ENCODE peak calls at places on chromosomes 3 and 15, in six cellular contexts. S, C, V, J, P and G are unnamed samples.

GRCh38 chr15:26974120-26974780 is 3.3 kb downstream of the GABRG3 start:
- DNase-seq in P (peak; percentile 50), V (no peak), C (peak; percentile 35), J (no peak), S (peak; percentile 14), G (peak; percentile 9)

GRCh38 chr3:46490338-46491084 is 7.3 kb upstream of the RTP3 start:
- DNase-seq in C (no peak), J (no peak), S (no peak), P (no peak), V (no peak), G (peak; percentile 58)

GRCh38 chr3:127105996-127106855 is 86.7 kb upstream of the PRR23E start:
- DNase-seq in C (no peak), V (no peak), P (no peak), J (no peak), S (no peak), G (no peak)

GRCh38 chr3:3089017-3089416 is 21.2 kb downstream of the IL5RA start:
- DNase-seq in S (no peak), V (peak; percentile 71), J (no peak), P (no peak), C (no peak), G (no peak)

GRCh38 chr3:49609314-49609713 is 55.0 kb downstream of the BSN start:
- DNase-seq in V (no peak), C (no peak), S (no peak), P (no peak), J (no peak), G (no peak)

GRCh38 chr3:112814256-112814655 is 32.4 kb downstream of the CD200R1L start:
- DNase-seq in V (no peak), P (no peak), S (no peak), J (peak; percentile 21), C (peak; percentile 33), G (peak; percentile 89)

GRCh38 chr15:97235285-97235985 is 725.1 kb upstream of the ARRDC4 start:
- DNase-seq in J (peak; percentile 15), V (no peak), P (peak; percentile 47), S (peak; percentile 52), C (peak; percentile 45), G (peak; percentile 39)

GRCh38 chr3:14204605-14205284 is 26.1 kb downstream of the LSM3 start:
- DNase-seq in J (no peak), S (peak; percentile 52), P (no peak), V (no peak), C (no peak), G (peak; percentile 71)

GRCh38 chr3:107416138-107416537 is 38.9 kb downstream of the CCDC54 start:
- DNase-seq in P (no peak), V (no peak), J (no peak), S (no peak), C (no peak), G (peak; percentile 16)

GRCh38 chr3:42055291-42055690 is 35.9 kb upstream of the TRAK1 start:
- DNase-seq in P (no peak), J (no peak), C (no peak), V (no peak), S (no peak), G (peak; percentile 85)

GRCh38 chr15:61335998-61336648 is 107.0 kb upstream of the RORA start:
- DNase-seq in S (no peak), C (no peak), J (no peak), P (no peak), V (peak; percentile 11), G (no peak)

GRCh38 chr3:29822051-29822450 is 541.2 kb downstream of the RBMS3 start:
- DNase-seq in S (no peak), V (no peak), P (no peak), C (no peak), J (no peak), G (peak; percentile 86)

GRCh38 chr3:178684881-178685590 is 148.8 kb downstream of the KCNMB2 start:
- DNase-seq in P (no peak), V (no peak), C (no peak), J (no peak), S (no peak), G (no peak)

GRCh38 chr15:37733628-37734027 is 200.8 kb upstream of the TMCO5A start:
- DNase-seq in P (no peak), C (no peak), J (no peak), S (no peak), V (no peak), G (no peak)

GRCh38 chr3:73502609-73503560 is 121.9 kb downstream of the PDZRN3 start:
- DNase-seq in C (peak; percentile 40), S (peak; percentile 55), J (peak; percentile 56), V (peak; percentile 57), P (peak; percentile 80), G (peak; percentile 98)

GRCh38 chr3:115667175-115668065 is 44.1 kb downstream of the GAP43 start:
- DNase-seq in C (no peak), V (no peak), P (no peak), S (no peak), J (no peak), G (no peak)

GRCh38 chr3:101179637-101180036 is 140.7 kb downstream of the IMPG2 start:
- DNase-seq in C (no peak), V (no peak), P (no peak), S (no peak), J (no peak), G (peak; percentile 59)

GRCh38 chr3:9441501-9442221 is 44.2 kb downstream of the SETD5 start:
- DNase-seq in J (no peak), P (no peak), C (no peak), V (no peak), S (no peak), G (no peak)

GRCh38 chr3:4710191-4710590 is 217.0 kb downstream of the ITPR1 start:
- DNase-seq in P (no peak), C (no peak), J (no peak), S (no peak), V (no peak), G (no peak)

GRCh38 chr3:4711680-4711992 is 218.5 kb downstream of the ITPR1 start:
- DNase-seq in P (no peak), S (no peak), J (no peak), V (no peak), C (no peak), G (no peak)

GRCh38 chr3:4714045-4714444 is 220.9 kb downstream of the ITPR1 start:
- DNase-seq in C (no peak), J (no peak), P (no peak), V (no peak), S (no peak), G (no peak)

GRCh38 chr3:4709336-4709735 is 216.2 kb downstream of the ITPR1 start:
- DNase-seq in P (no peak), J (no peak), S (no peak), V (no peak), C (no peak), G (peak; percentile 43)

DNA sequence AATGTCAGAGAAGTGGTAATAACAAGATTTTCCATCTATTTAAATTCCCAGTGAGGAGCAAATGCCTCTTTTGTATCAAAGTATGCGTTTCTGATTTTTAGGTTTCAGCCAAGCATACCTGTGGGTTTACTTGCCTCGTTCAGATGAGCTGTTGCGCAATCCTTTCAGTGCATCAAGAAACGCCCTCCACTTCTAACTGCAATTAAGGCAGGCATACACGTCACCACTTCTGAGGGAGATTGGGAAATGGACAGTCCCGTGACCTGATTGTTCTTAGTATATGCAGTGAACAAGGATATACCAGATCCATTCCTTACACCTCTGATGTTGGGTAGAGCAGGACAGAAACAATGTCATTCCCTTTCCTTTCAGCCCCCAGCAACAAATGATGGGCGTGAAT is 219.0 kb downstream of the ITPR1 start:
- DNase-seq in V (no peak), C (no peak), S (no peak), J (peak; percentile 21), P (no peak), G (peak; percentile 57)
- TF ChIP-seq RAD21 in V (no peak), C (no peak), S (no peak), J (no peak), P (no peak), G (no peak)

GRCh38 chr15:59438891-59439290 is 905 bp downstream of the FAM81A start:
- DNase-seq in C (no peak), V (no peak), J (no peak), S (no peak), P (no peak), G (no peak)
- TF ChIP-seq RAD21 in C (no peak), V (no peak), J (no peak), S (no peak), P (no peak), G (no peak)

GRCh38 chr3:157133434-157134320 is 26.3 kb downstream of the CCNL1 start:
- DNase-seq in J (no peak), S (no peak), P (no peak), V (no peak), C (no peak), G (no peak)

GRCh38 chr3:157135671-157136396 is 24.1 kb downstream of the CCNL1 start:
- DNase-seq in S (peak; percentile 33), P (no peak), C (peak; percentile 15), J (no peak), V (no peak), G (peak; percentile 72)

GRCh38 chr3:157139938-157140534 is 19.9 kb downstream of the CCNL1 start:
- DNase-seq in J (no peak), P (no peak), V (no peak), C (no peak), S (no peak), G (no peak)

GRCh38 chr3:157134620-157135191 is 25.2 kb downstream of the CCNL1 start:
- DNase-seq in V (no peak), C (no peak), P (no peak), S (no peak), J (no peak), G (no peak)

GRCh38 chr3:157136647-157137387 is 23.1 kb downstream of the CCNL1 start:
- DNase-seq in S (no peak), V (no peak), P (no peak), C (no peak), J (no peak), G (peak; percentile 52)
- TF ChIP-seq RAD21 in S (no peak), V (no peak), P (no peak), C (no peak), J (no peak), G (no peak)

GRCh38 chr15:29452881-29453731 is 183.5 kb upstream of the NSMCE3 start:
- DNase-seq in J (peak; percentile 29), P (no peak), V (no peak), C (no peak), S (no peak), G (no peak)
- TF ChIP-seq RAD21 in J (no peak), P (no peak), V (no peak), C (no peak), S (no peak), G (no peak)

GRCh38 chr3:27105904-27106303 is 263.3 kb downstream of the NEK10 start:
- DNase-seq in S (no peak), J (no peak), V (no peak), P (no peak), C (peak; percentile 6), G (no peak)
- TF ChIP-seq RAD21 in S (no peak), J (peak; percentile 39), V (no peak), P (no peak), C (peak; percentile 19), G (no peak)

DNA sequence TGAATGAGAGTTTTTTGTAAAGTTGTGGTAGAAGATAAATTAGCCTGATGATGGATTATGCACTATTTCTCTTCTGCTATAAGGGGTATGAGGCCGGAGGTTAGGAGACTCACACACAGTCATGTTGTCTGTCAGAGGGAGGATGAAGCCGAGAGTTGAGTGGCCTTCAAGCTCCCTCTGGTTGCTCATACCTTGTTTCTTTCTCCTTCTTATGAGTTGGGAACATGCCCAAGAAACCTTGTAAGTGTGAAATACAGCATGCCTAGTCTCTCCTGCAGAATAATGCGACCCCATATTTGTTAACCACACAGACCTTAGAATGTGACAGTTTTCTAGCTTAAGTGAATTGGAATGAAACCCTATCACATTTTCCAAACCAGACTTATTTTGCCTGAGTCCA is 366.6 kb downstream of the PTPRG start:
- DNase-seq in V (no peak), S (no peak), P (no peak), C (no peak), J (no peak), G (peak; percentile 7)
- TF ChIP-seq RAD21 in V (no peak), S (no peak), P (no peak), C (no peak), J (no peak), G (no peak)